ENCODE peak calls at places on chromosomes 2 and 18, in seven cellular contexts. C is fibroblast of lung, M is astrocyte of the spinal cord, V is fibroblast of mammary gland, L is neural progenitor cell, J is mucosa of descending colon, G is WERI-Rb-1. B is an unnamed sample.

GRCh38 chr2:210686401-210686800 is 130.0 kb downstream of the CPS1 start:
- DNase-seq in C (no peak), M (no peak), V (no peak), L (no peak), J (no peak), G (no peak), B (no peak)

GRCh38 chr18:61612517-61612916 is 279.3 kb downstream of the CDH20 start:
- DNase-seq in C (no peak), M (no peak), V (peak), L (no peak), J (no peak), G (no peak), B (no peak)

GRCh38 chr2:112465373-112465772 is 16.6 kb upstream of the TTL start:
- DNase-seq in C (peak), M (peak), V (peak), L (peak), J (no peak), G (no peak), B (no peak)

GRCh38 chr2:170815311-170815710 is 1.4 kb upstream of the GAD1 start:
- DNase-seq in C (no peak), M (no peak), V (no peak), L (no peak), J (no peak), G (no peak), B (no peak)

GRCh38 chr2:191012845-191013616 is 940 bp downstream of the STAT1 start:
- DNase-seq in C (peak), M (peak), V (peak), L (no peak), J (no peak), G (no peak), B (no peak)

GRCh38 chr2:224126459-224126858 is 87.4 kb upstream of the SERPINE2 start:
- DNase-seq in C (peak), M (no peak), V (peak), L (no peak), J (no peak), G (no peak), B (no peak)

GRCh38 chr18:63676526-63676925 is 14.8 kb upstream of the SERPINB3 start:
- DNase-seq in C (no peak), M (no peak), V (peak), L (peak), J (no peak), G (peak), B (no peak)

GRCh38 chr2:143428700-143429099 is 299.5 kb downstream of the ARHGAP15 start:
- DNase-seq in C (peak), M (no peak), V (peak), L (no peak), J (no peak), G (no peak), B (no peak)

GRCh38 chr2:97699765-97700444 is 13.5 kb upstream of the ZAP70 start:
- DNase-seq in C (peak), M (peak), V (peak), L (peak), J (peak), G (peak), B (peak)

GRCh38 chr2:71897145-71897495 is 250.5 kb downstream of the CYP26B1 start:
- DNase-seq in C (no peak), M (no peak), V (no peak), L (no peak), J (no peak), G (no peak), B (no peak)

GRCh38 chr2:15223887-15224286 is 337.2 kb downstream of the NBAS start:
- DNase-seq in C (peak), M (peak), V (peak), L (no peak), J (no peak), G (no peak), B (peak)

GRCh38 chr2:55653255-55653654 is 35.8 kb upstream of the PPP4R3B start:
- DNase-seq in C (no peak), M (no peak), V (no peak), L (no peak), J (no peak), G (no peak), B (no peak)

GRCh38 chr2:215878476-215879063 is 134.8 kb downstream of the MREG start:
- DNase-seq in C (peak), M (no peak), V (peak), L (no peak), J (no peak), G (no peak), B (no peak)

GRCh38 chr2:33220533-33220932 is 255.9 kb upstream of the RASGRP3 start:
- DNase-seq in C (no peak), M (no peak), V (no peak), L (no peak), J (no peak), G (no peak), B (no peak)

GRCh38 chr2:96647681-96648080 is 5.1 kb downstream of the FER1L5 start:
- DNase-seq in C (no peak), M (no peak), V (no peak), L (no peak), J (no peak), G (no peak), B (no peak)

GRCh38 chr2:237691200-237691907 is 64.0 kb downstream of the LRRFIP1 start:
- DNase-seq in C (no peak), M (no peak), V (no peak), L (peak), J (peak), G (no peak), B (no peak)

GRCh38 chr18:22488554-22488953 is 70.8 kb upstream of the CTAGE1 start:
- DNase-seq in C (no peak), M (no peak), V (peak), L (no peak), J (peak), G (no peak), B (no peak)

GRCh38 chr2:237507478-237507877 is 20.4 kb downstream of the MLPH start:
- DNase-seq in C (no peak), M (peak), V (no peak), L (no peak), J (no peak), G (no peak), B (no peak)

GRCh38 chr18:1270081-1270480 is 365.4 kb downstream of the ADCYAP1 start:
- DNase-seq in C (no peak), M (no peak), V (no peak), L (no peak), J (no peak), G (no peak), B (no peak)

GRCh38 chr2:54081574-54081973 is 33.8 kb upstream of the ACYP2 start:
- DNase-seq in C (peak), M (no peak), V (peak), L (no peak), J (no peak), G (peak), B (peak)

DNA sequence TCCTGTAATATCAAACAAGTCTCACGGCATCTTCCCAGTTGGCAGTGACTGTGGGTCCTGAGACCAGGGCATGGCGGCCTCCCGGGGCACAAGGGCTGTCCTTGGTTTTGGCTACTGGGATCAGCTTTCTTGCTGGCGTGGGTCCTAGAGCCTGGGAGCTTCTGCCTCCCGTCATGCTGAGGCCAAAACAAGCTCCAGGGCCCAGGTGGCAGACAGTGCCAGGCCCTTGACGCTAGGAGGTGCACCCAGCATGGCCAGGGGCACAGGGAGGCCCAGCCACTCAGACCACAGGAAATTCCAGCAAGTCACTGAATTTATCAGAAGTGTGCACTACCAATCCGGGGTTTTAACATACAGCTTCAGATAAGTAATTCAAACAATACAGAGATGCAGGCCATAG is 184.7 kb downstream of the EIPR1 start:
- DNase-seq in C (no peak), M (no peak), V (no peak), L (no peak), J (peak), G (no peak), B (no peak)
- TF ChIP-seq CTCF in C (no peak), M (no peak), V (no peak), L (no peak), J (no peak), G (no peak), B (no peak)

GRCh38 chr18:25352629-25353005 is 651 bp upstream of the ZNF521 start:
- DNase-seq in C (no peak), M (no peak), V (no peak), L (no peak), J (no peak), G (no peak), B (no peak)

GRCh38 chr18:25353080-25353479 is 1.1 kb upstream of the ZNF521 start:
- DNase-seq in C (no peak), M (no peak), V (no peak), L (no peak), J (no peak), G (no peak), B (no peak)

GRCh38 chr18:25351280-25351772 is 640 bp downstream of the ZNF521 start:
- DNase-seq in C (no peak), M (peak), V (no peak), L (peak), J (no peak), G (no peak), B (no peak)

GRCh38 chr18:25350561-25351201 is 1.3 kb downstream of the ZNF521 start:
- DNase-seq in C (peak), M (peak), V (peak), L (peak), J (peak), G (peak), B (no peak)

GRCh38 chr18:25351773-25352628 is at the start of gene ZNF521:
- DNase-seq in C (peak), M (peak), V (peak), L (peak), J (peak), G (peak), B (peak)
- TF ChIP-seq CTCF in C (peak), M (peak), V (peak), L (peak), J (no peak), G (no peak), B (no peak)

GRCh38 chr2:140580799-140581198 is 1550.0 kb downstream of the LRP1B start:
- DNase-seq in C (no peak), M (no peak), V (peak), L (no peak), J (no peak), G (no peak), B (no peak)

GRCh38 chr2:140589696-140590095 is 1541.1 kb downstream of the LRP1B start:
- DNase-seq in C (peak), M (peak), V (no peak), L (no peak), J (no peak), G (no peak), B (no peak)

GRCh38 chr2:140589273-140589672 is 1541.5 kb downstream of the LRP1B start:
- DNase-seq in C (peak), M (no peak), V (peak), L (no peak), J (no peak), G (no peak), B (no peak)

GRCh38 chr2:140585016-140585415 is 1545.8 kb downstream of the LRP1B start:
- DNase-seq in C (no peak), M (no peak), V (no peak), L (no peak), J (no peak), G (no peak), B (no peak)

DNA sequence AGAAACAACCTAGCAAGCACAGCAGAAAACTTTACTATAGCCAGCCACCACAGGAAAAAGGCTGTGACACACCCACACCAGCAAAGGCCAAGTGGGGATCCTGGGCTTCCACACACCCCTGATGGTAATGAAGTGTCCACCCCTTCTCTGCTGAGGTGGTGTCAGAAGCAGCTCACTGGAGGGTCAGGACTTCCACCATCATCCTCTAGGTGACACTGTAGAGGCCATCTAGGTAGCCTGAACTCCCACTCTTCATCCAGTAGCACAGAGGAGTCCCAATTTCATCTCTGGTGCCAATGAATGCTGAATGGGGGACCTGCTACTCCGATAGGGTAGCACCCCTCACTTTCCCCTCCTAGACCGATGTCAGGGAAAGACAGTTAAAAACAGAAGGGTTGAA is 1544.4 kb downstream of the LRP1B start:
- DNase-seq in C (peak), M (no peak), V (peak), L (peak), J (no peak), G (peak), B (peak)
- TF ChIP-seq CTCF in C (peak), M (peak), V (peak), L (peak), J (no peak), G (peak), B (no peak)

GRCh38 chr2:21924640-21925285 is 801.0 kb downstream of the TDRD15 start:
- DNase-seq in C (no peak), M (no peak), V (no peak), L (no peak), J (no peak), G (no peak), B (no peak)

GRCh38 chr2:21930224-21930623 is 806.5 kb downstream of the TDRD15 start:
- DNase-seq in C (no peak), M (no peak), V (no peak), L (no peak), J (no peak), G (no peak), B (no peak)

DNA sequence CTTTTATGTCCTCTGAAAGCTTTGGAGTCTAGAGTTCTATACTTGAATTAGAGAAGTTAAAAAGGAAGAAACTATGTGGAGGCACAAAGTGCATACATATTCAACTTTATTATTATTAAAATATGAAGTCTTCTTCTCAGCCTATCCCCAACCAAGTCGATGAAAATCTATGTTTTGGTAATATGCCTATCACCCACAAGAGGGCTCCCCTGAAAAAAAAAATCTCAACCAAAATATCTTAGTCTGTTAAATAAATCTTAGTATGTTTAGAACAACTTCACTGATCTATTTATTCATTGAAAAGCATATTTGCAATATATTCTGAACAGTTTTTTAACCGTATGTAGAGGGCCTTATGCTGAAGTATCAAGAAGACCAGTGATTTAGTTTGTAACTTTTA is 804.5 kb downstream of the TDRD15 start:
- DNase-seq in C (no peak), M (no peak), V (no peak), L (no peak), J (no peak), G (no peak), B (no peak)
- TF ChIP-seq CTCF in C (peak), M (no peak), V (no peak), L (peak), J (no peak), G (no peak), B (no peak)

GRCh38 chr18:36296591-36297418 is 708 bp upstream of the FHOD3 start:
- DNase-seq in C (peak), M (peak), V (peak), L (peak), J (peak), G (peak), B (peak)
- TF ChIP-seq CTCF in C (peak), M (peak), V (peak), L (peak), J (no peak), G (peak), B (peak)

GRCh38 chr18:27004056-27004829 is 138.7 kb upstream of the AQP4 start:
- DNase-seq in C (peak), M (peak), V (peak), L (peak), J (no peak), G (no peak), B (no peak)
- TF ChIP-seq CTCF in C (peak), M (peak), V (peak), L (peak), J (no peak), G (peak), B (peak)

DNA sequence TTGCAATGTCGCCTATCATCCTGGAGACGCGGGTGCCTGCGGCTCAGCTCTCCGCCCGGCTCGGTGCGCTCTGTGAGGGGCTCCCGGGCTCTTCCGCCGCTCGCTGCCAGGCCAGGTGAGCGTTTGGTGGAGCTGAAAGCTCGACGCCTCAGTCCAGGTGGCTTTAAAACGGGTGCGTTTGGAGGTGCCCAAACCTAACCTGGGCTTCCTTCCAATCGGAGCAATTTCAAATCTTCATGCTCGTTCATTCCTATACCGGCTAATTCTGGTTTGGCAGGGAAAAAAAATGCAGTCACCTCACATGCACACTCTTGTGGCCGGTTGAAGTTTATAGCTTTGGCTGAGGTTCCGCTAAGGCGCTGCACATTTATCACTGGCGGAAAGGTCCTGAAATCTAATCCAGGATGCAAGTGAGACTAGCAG is at the start of gene SLC16A14:
- DNase-seq in C (peak), M (peak), V (peak), L (peak), J (no peak), G (peak), B (peak)
- TF ChIP-seq CTCF in C (peak), M (peak), V (peak), L (peak), J (no peak), G (no peak), B (peak)

GRCh38 chr2:165205865-165206264 is 2.0 kb upstream of the SCN3A start:
- DNase-seq in C (no peak), M (no peak), V (no peak), L (no peak), J (no peak), G (no peak), B (no peak)

GRCh38 chr2:165198181-165198580 is 5.7 kb downstream of the SCN3A start:
- DNase-seq in C (no peak), M (no peak), V (no peak), L (no peak), J (no peak), G (no peak), B (no peak)

GRCh38 chr2:165208094-165208493 is 4.2 kb upstream of the SCN3A start:
- DNase-seq in C (no peak), M (no peak), V (no peak), L (no peak), J (no peak), G (no peak), B (no peak)

GRCh38 chr2:165202230-165202629 is 1.6 kb downstream of the SCN3A start:
- DNase-seq in C (no peak), M (no peak), V (no peak), L (no peak), J (no peak), G (no peak), B (no peak)

GRCh38 chr2:165203689-165204559 is at the start of gene SCN3A:
- DNase-seq in C (peak), M (peak), V (peak), L (peak), J (peak), G (peak), B (peak)
- TF ChIP-seq CTCF in C (peak), M (peak), V (peak), L (peak), J (peak), G (peak), B (peak)

GRCh38 chr2:231795525-231796327 is 9.5 kb downstream of the COPS7B start:
- DNase-seq in C (peak), M (peak), V (peak), L (peak), J (peak), G (no peak), B (peak)
- TF ChIP-seq CTCF in C (peak), M (peak), V (peak), L (peak), J (peak), G (peak), B (peak)

GRCh38 chr18:74241970-74242369 is 49.8 kb downstream of the CYB5A start:
- DNase-seq in C (no peak), M (no peak), V (no peak), L (no peak), J (no peak), G (no peak), B (no peak)

GRCh38 chr18:74244554-74244953 is 47.2 kb downstream of the CYB5A start:
- DNase-seq in C (no peak), M (no peak), V (no peak), L (no peak), J (no peak), G (no peak), B (no peak)

GRCh38 chr18:74243127-74243526 is 48.6 kb downstream of the CYB5A start:
- DNase-seq in C (no peak), M (no peak), V (no peak), L (no peak), J (no peak), G (no peak), B (no peak)

GRCh38 chr18:74241426-74241825 is 50.3 kb downstream of the CYB5A start:
- DNase-seq in C (no peak), M (no peak), V (no peak), L (no peak), J (no peak), G (no peak), B (no peak)

GRCh38 chr18:74242451-74243096 is 49.2 kb downstream of the CYB5A start:
- DNase-seq in C (no peak), M (no peak), V (peak), L (no peak), J (no peak), G (no peak), B (no peak)
- TF ChIP-seq CTCF in C (peak), M (no peak), V (peak), L (peak), J (no peak), G (peak), B (no peak)

B was measured in RWPE1.